ENCODE peak calls at places on chromosomes 11 and 22, in four cellular contexts. L, N, P and M are unnamed samples. For H3K9me3, the result is how much of the 10 kb centered on the place peaks cover.

GRCh38 chr11:118921929-118922744 is 3.6 kb downstream of the BCL9L start:
- DNase-seq in L (no peak), N (peak), P (no peak), M (no peak)

GRCh38 chr11:109439684-109440083 is 17.7 kb downstream of the C11orf87 start:
- DNase-seq in L (no peak), N (no peak), P (no peak), M (no peak)

GRCh38 chr11:65366340-65366773 is 11.8 kb downstream of the TIGD3 start:
- DNase-seq in L (no peak), N (peak), P (peak), M (peak)

GRCh38 chr22:46674367-46674781 is 54.2 kb downstream of the GRAMD4 start:
- DNase-seq in L (no peak), N (no peak), P (no peak), M (no peak)

GRCh38 chr22:45952151-45952550 is 24.8 kb downstream of the WNT7B start:
- DNase-seq in L (no peak), N (no peak), P (no peak), M (no peak)

GRCh38 chr11:34653851-34654490 is 33.1 kb downstream of the EHF start:
- DNase-seq in L (no peak), N (peak), P (no peak), M (no peak)

GRCh38 chr11:119671048-119671447 is 58.0 kb downstream of the NECTIN1 start:
- DNase-seq in L (no peak), N (peak), P (no peak), M (no peak)

GRCh38 chr11:127632546-127632945 is 632.0 kb upstream of the KIRREL3 start:
- DNase-seq in L (no peak), N (no peak), P (no peak), M (no peak)

GRCh38 chr22:32649515-32650200 is 151.8 kb upstream of the TIMP3 start:
- DNase-seq in L (no peak), N (no peak), P (no peak), M (no peak)

GRCh38 chr11:48087974-48088681 is 107.8 kb downstream of the PTPRJ start:
- DNase-seq in L (no peak), N (peak), P (no peak), M (no peak)

GRCh38 chr11:93875637-93876036 is 25.2 kb upstream of the VSTM5 start:
- DNase-seq in L (no peak), N (no peak), P (no peak), M (no peak)

GRCh38 chr22:42805016-42805997 is 51.8 kb downstream of the ARFGAP3 start:
- DNase-seq in L (no peak), N (peak), P (no peak), M (no peak)

GRCh38 chr22:46084943-46085830 is 65.1 kb upstream of the PPARA start:
- DNase-seq in L (no peak), N (peak), P (no peak), M (no peak)

GRCh38 chr11:94148189-94148588 is 19.5 kb downstream of the PANX1 start:
- DNase-seq in L (no peak), N (no peak), P (no peak), M (no peak)

GRCh38 chr22:46121079-46121478 is 29.2 kb upstream of the PPARA start:
- DNase-seq in L (no peak), N (no peak), P (no peak), M (no peak)

GRCh38 chr11:35347921-35348331 is 71.4 kb downstream of the SLC1A2 start:
- DNase-seq in L (no peak), N (no peak), P (no peak), M (no peak)

GRCh38 chr11:31106963-31107576 is 262.5 kb downstream of the DCDC1 start:
- DNase-seq in L (no peak), N (peak), P (peak), M (peak)

DNA sequence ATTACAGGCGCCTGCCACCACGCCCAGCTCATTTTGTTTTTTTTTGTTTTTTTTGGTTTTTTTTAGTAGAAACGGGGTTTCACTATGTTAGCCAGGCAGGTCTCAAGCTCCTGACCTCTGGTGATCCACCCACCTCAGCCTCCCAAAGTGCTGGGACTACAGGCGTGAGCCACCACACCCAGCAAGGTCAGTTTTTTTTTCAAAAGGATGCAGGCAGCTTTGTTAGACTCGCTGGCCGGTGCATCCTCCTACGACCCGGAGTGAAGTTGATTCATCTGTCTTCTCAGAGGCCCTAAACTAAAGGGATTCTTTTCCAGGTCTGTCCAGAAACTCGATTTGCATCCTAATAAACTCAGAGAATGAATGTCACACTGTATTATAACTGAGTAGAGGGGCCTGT is 182.3 kb downstream of the DBX1 start:
- DNase-seq in L (no peak), N (no peak), P (no peak), M (no peak)
- H3K9ac ChIP-seq in L (no peak), N (no peak), P (no peak), M (no peak)

DNA sequence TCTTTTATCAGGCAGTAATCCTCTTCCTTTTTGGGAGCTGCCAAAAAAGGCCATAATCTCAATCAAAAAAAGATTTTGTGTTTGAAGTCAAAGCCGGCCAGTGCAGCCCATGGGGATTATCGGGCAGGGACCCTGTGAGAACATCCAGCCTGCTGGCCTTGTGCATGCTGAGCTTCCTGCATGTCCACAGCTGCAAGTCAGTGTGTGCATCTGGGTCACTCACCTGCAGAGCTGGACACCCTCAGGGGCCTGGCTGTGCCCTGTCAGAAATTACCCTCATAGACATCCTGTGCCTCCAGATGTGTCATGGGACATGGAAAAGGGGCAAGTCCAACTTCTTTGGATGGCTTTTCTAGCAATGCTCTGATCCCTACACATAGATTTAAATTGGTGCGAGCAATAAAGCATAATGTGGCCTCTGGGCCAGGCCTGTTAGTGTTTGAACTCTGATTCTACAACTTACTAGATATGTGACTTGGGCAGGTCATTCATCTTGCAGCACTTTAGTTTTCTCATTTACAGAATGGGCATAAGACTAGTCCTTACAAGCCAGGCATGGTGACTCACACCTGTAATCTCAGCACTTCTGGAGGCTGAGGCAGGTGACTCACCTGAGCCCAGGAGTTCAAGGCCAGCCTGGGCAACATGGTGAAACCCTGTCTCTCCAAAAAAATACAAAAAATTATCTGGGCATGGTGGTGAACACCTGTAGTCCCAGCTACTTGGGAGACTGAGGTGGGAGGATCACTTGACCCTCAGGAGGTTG is 81.6 kb upstream of the LARGE1 start:
- DNase-seq in L (no peak), N (no peak), P (no peak), M (no peak)
- H3K9me3 ChIP-seq in L (under half), N (under half), P (under half), M (under half)

GRCh38 chr11:111414267-111414931 is 35.3 kb upstream of the POU2AF1 start:
- DNase-seq in L (peak), N (no peak), P (no peak), M (no peak)

GRCh38 chr11:111417011-111417765 is 38.1 kb upstream of the POU2AF1 start:
- DNase-seq in L (peak), N (no peak), P (no peak), M (no peak)

GRCh38 chr11:111414936-111415335 is 35.9 kb upstream of the POU2AF1 start:
- DNase-seq in L (no peak), N (no peak), P (no peak), M (no peak)

GRCh38 chr11:111417766-111418435 is 38.8 kb upstream of the POU2AF1 start:
- DNase-seq in L (peak), N (peak), P (no peak), M (no peak)

DNA sequence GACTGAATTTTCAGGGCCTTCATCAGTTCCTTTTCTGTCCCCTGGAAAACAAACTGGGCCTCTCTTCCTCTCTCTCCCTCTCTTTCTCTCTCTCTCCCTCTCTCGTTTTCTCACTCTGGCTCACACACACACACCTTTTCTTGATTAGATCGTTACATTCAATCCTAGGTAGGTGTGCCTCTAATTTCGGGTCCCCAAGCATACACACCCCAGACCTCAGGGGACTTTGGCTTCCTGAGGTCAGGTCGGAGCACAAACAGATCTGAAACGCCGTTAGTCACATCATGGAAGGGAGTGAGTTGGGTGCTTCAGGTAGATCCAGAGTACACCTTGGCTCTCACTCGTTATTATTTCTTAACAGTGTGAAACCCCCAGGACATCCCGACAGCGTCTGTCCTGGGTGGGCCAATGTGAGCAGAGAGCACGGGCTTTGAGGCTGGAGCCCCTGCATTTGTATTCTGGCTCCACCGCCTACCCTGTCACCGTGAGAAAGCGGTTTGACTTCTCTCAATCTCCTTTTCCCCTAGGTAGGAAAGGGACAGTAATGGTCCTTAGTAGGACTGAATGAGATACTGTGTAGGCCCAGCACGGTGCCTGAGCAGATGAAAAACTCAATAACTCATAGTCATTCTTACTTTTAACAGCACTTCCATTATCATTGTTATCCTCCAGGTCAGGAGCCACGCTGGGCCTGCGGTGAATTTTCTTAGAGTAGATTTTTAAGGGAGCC is 37.3 kb upstream of the POU2AF1 start:
- DNase-seq in L (no peak), N (no peak), P (no peak), M (no peak)
- H3K9ac ChIP-seq in L (peak), N (no peak), P (no peak), M (no peak)

GRCh38 chr11:70851907-70852306 is 400.5 kb downstream of the SHANK2 start:
- DNase-seq in L (no peak), N (no peak), P (no peak), M (no peak)
- H3K9me3 ChIP-seq in L (under half), N (under half), P (under half), M (under half)

DNA sequence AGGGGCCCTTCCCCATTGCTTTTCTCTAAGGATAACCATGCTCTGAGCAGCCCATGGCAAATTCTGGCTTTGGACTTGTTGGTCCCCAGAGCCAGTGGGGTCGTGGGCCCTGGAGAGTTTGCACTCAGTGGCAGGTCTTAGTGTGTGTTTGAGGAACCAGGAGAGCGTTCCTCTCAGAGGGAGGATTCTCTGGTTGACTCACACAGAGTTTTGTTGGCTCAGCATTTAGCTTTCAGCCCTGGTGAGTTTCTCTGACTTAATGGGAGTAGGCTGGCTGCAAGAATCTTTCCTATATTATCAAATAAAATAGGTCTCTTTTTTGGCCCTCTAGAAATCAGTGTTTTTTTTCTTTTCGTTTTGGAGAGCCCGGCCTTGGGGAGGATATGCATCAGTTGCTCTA is 20.9 kb downstream of the ST14 start:
- DNase-seq in L (no peak), N (peak), P (no peak), M (no peak)
- H3K9ac ChIP-seq in L (no peak), N (peak), P (no peak), M (no peak)

DNA sequence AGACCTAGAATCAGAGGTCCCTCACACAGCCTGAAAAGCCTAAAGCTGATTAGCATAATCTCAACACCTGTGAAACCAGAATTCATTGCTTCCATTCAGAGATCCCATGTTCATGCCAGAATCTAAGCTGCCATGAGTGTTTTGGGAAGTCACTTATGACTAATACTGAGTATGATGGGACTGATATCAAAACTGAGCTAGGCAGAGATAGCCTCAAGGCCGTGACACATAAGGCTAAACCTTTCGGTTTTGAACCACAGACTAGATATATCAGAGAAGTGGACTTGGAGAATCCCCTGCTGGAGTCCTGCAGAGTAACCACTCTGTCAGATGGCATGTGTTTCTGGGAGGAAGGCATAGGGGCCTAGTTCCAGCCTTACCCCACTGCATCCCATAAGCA is 23.1 kb upstream of the GLYATL2 start:
- DNase-seq in L (no peak), N (no peak), P (no peak), M (no peak)
- H3K9me3 ChIP-seq in L (under half), N (under half), P (under half), M (under half)

DNA sequence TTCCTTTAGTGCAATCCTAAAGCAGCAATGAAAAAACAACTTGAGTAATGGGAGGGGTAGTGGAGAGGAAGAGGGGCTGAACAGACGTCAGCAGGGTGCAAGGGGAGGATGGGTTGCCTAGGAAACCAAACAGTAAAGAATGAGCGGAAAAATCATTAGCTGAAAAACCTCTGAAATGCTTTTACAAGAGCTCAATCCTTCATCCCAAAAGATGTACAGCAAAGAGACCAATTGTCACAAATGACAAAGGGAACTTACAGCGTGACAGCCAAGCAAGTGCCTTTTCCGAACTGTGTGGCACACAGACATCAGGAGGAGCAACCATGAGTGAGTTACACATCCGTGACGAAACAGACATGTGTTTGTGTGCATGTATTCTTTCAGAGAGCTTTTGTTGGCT is 104.6 kb downstream of the SIK3 start:
- DNase-seq in L (no peak), N (no peak), P (peak), M (no peak)
- H3K9ac ChIP-seq in L (no peak), N (no peak), P (no peak), M (no peak)

GRCh38 chr11:2651054-2651617 is 48.7 kb downstream of the KCNQ1OT1 start:
- DNase-seq in L (no peak), N (no peak), P (no peak), M (no peak)
- H3K9me3 ChIP-seq in L (under half), N (under half), P (under half), M (under half)

GRCh38 chr22:39176673-39177455 is 24.4 kb upstream of the CBX7 start:
- DNase-seq in L (no peak), N (no peak), P (no peak), M (no peak)

GRCh38 chr22:39177456-39177775 is 24.9 kb upstream of the CBX7 start:
- DNase-seq in L (no peak), N (no peak), P (no peak), M (no peak)

GRCh38 chr22:39175127-39176066 is 22.9 kb upstream of the CBX7 start:
- DNase-seq in L (no peak), N (peak), P (no peak), M (no peak)

GRCh38 chr22:39174498-39175120 is 22.1 kb upstream of the CBX7 start:
- DNase-seq in L (no peak), N (peak), P (peak), M (no peak)

GRCh38 chr22:39176067-39176621 is 23.7 kb upstream of the CBX7 start:
- DNase-seq in L (no peak), N (no peak), P (peak), M (no peak)
- H3K9ac ChIP-seq in L (no peak), N (no peak), P (no peak), M (no peak)